ENCODE peak calls at places on chromosomes 13 and 19, in nine cellular contexts. One of them, this sample, is unnamed.
A peak's percentile ranks its signal among the peaks of the same experiment; 100 is the strongest.

GRCh38 chr13:48738261-48738755 is 84.6 kb downstream of the CYSLTR2 start:
- DNase-seq in left ventricle myocardium inferior: no peak
- DNase-seq in stomach: no peak
- DNase-seq in adrenal gland: no peak
- DNase-seq in cardiac muscle cell: no peak
- DNase-seq in GM20000: no peak
- DNase-seq in tibial artery: no peak
- DNase-seq in mammary epithelial cell: no peak
- DNase-seq in pancreas: no peak
- DNase-seq in this sample: no peak

GRCh38 chr13:112711528-112712265 is 21.9 kb downstream of the ATP11A start:
- DNase-seq in left ventricle myocardium inferior: peak; percentile 77
- DNase-seq in stomach: peak; percentile 74
- DNase-seq in adrenal gland: peak; percentile 95
- DNase-seq in cardiac muscle cell: peak; percentile 87
- DNase-seq in GM20000: peak; percentile 66
- DNase-seq in tibial artery: peak; percentile 93
- DNase-seq in mammary epithelial cell: peak; percentile 89
- DNase-seq in pancreas: peak; percentile 68
- DNase-seq in this sample: peak; percentile 61

GRCh38 chr13:73070451-73070850 is 11.6 kb downstream of the KLF5 start:
- DNase-seq in left ventricle myocardium inferior: no peak
- DNase-seq in stomach: no peak
- DNase-seq in adrenal gland: no peak
- DNase-seq in cardiac muscle cell: no peak
- DNase-seq in GM20000: no peak
- DNase-seq in tibial artery: no peak
- DNase-seq in mammary epithelial cell: no peak
- DNase-seq in pancreas: no peak
- DNase-seq in this sample: no peak

GRCh38 chr13:84983321-84983720 is 815.9 kb downstream of the SLITRK6 start:
- DNase-seq in left ventricle myocardium inferior: no peak
- DNase-seq in stomach: no peak
- DNase-seq in adrenal gland: no peak
- DNase-seq in cardiac muscle cell: no peak
- DNase-seq in GM20000: no peak
- DNase-seq in tibial artery: no peak
- DNase-seq in mammary epithelial cell: no peak
- DNase-seq in pancreas: no peak
- DNase-seq in this sample: no peak

GRCh38 chr13:60453490-60453889 is 56.5 kb downstream of the TDRD3 start:
- DNase-seq in left ventricle myocardium inferior: no peak
- DNase-seq in stomach: no peak
- DNase-seq in adrenal gland: no peak
- DNase-seq in cardiac muscle cell: no peak
- DNase-seq in GM20000: no peak
- DNase-seq in tibial artery: no peak
- DNase-seq in mammary epithelial cell: no peak
- DNase-seq in pancreas: no peak
- DNase-seq in this sample: no peak

GRCh38 chr13:24671367-24672117 is 8.7 kb upstream of the ATP12A start:
- DNase-seq in left ventricle myocardium inferior: no peak
- DNase-seq in stomach: no peak
- DNase-seq in adrenal gland: peak; percentile 60
- DNase-seq in cardiac muscle cell: peak; percentile 70
- DNase-seq in GM20000: peak; percentile 62
- DNase-seq in tibial artery: peak; percentile 72
- DNase-seq in mammary epithelial cell: peak; percentile 87
- DNase-seq in pancreas: peak; percentile 13
- DNase-seq in this sample: peak; percentile 61

GRCh38 chr19:28495046-28495445 is 717.9 kb downstream of the UQCRFS1 start:
- DNase-seq in left ventricle myocardium inferior: no peak
- DNase-seq in stomach: no peak
- DNase-seq in adrenal gland: no peak
- DNase-seq in cardiac muscle cell: no peak
- DNase-seq in GM20000: no peak
- DNase-seq in tibial artery: no peak
- DNase-seq in mammary epithelial cell: no peak
- DNase-seq in pancreas: no peak
- DNase-seq in this sample: no peak

GRCh38 chr13:75796825-75797224 is 160.7 kb downstream of the LMO7 start:
- DNase-seq in left ventricle myocardium inferior: no peak
- DNase-seq in stomach: no peak
- DNase-seq in adrenal gland: no peak
- DNase-seq in cardiac muscle cell: no peak
- DNase-seq in GM20000: no peak
- DNase-seq in tibial artery: no peak
- DNase-seq in mammary epithelial cell: no peak
- DNase-seq in pancreas: no peak
- DNase-seq in this sample: no peak

GRCh38 chr19:45485301-45486077 is 11.4 kb downstream of the RTN2 start:
- DNase-seq in left ventricle myocardium inferior: peak; percentile 98
- DNase-seq in stomach: peak; percentile 99
- DNase-seq in adrenal gland: peak; percentile 99
- DNase-seq in cardiac muscle cell: peak; percentile 98
- DNase-seq in GM20000: peak; percentile 87
- DNase-seq in tibial artery: peak; percentile 100
- DNase-seq in mammary epithelial cell: peak; percentile 88
- DNase-seq in pancreas: peak; percentile 95
- DNase-seq in this sample: peak; percentile 99

GRCh38 chr13:24270639-24271131 is 38.7 kb upstream of the C1QTNF9 start:
- DNase-seq in left ventricle myocardium inferior: peak; percentile 65
- DNase-seq in stomach: peak; percentile 61
- DNase-seq in adrenal gland: peak; percentile 92
- DNase-seq in cardiac muscle cell: peak; percentile 42
- DNase-seq in GM20000: peak; percentile 60
- DNase-seq in tibial artery: peak; percentile 78
- DNase-seq in mammary epithelial cell: peak; percentile 28
- DNase-seq in pancreas: peak; percentile 47
- DNase-seq in this sample: no peak

GRCh38 chr13:83295684-83296083 is 586.6 kb downstream of the SLITRK1 start:
- DNase-seq in left ventricle myocardium inferior: no peak
- DNase-seq in stomach: no peak
- DNase-seq in adrenal gland: no peak
- DNase-seq in cardiac muscle cell: no peak
- DNase-seq in GM20000: no peak
- DNase-seq in tibial artery: no peak
- DNase-seq in mammary epithelial cell: no peak
- DNase-seq in pancreas: no peak
- DNase-seq in this sample: no peak

GRCh38 chr19:906480-906879 is 6.5 kb downstream of the R3HDM4 start:
- DNase-seq in left ventricle myocardium inferior: no peak
- DNase-seq in stomach: no peak
- DNase-seq in adrenal gland: no peak
- DNase-seq in cardiac muscle cell: no peak
- DNase-seq in GM20000: no peak
- DNase-seq in tibial artery: no peak
- DNase-seq in mammary epithelial cell: no peak
- DNase-seq in pancreas: no peak
- DNase-seq in this sample: no peak

GRCh38 chr13:109412232-109412935 is 374.0 kb downstream of the IRS2 start:
- DNase-seq in left ventricle myocardium inferior: peak; percentile 55
- DNase-seq in stomach: peak; percentile 34
- DNase-seq in adrenal gland: peak; percentile 85
- DNase-seq in cardiac muscle cell: peak; percentile 91
- DNase-seq in GM20000: no peak
- DNase-seq in tibial artery: no peak
- DNase-seq in mammary epithelial cell: no peak
- DNase-seq in pancreas: no peak
- DNase-seq in this sample: peak; percentile 47

GRCh38 chr19:7879102-7879770 is 5.0 kb upstream of the PRR36 start:
- DNase-seq in left ventricle myocardium inferior: no peak
- DNase-seq in stomach: no peak
- DNase-seq in adrenal gland: no peak
- DNase-seq in cardiac muscle cell: no peak
- DNase-seq in GM20000: no peak
- DNase-seq in tibial artery: no peak
- DNase-seq in mammary epithelial cell: no peak
- DNase-seq in pancreas: no peak
- DNase-seq in this sample: no peak

GRCh38 chr13:54787754-54788153 is 1759.1 kb downstream of the OLFM4 start:
- DNase-seq in left ventricle myocardium inferior: no peak
- DNase-seq in stomach: no peak
- DNase-seq in adrenal gland: no peak
- DNase-seq in cardiac muscle cell: no peak
- DNase-seq in GM20000: no peak
- DNase-seq in tibial artery: no peak
- DNase-seq in mammary epithelial cell: no peak
- DNase-seq in pancreas: no peak
- DNase-seq in this sample: no peak

GRCh38 chr13:113820813-113821651 is 42.8 kb downstream of the GAS6 start:
- DNase-seq in left ventricle myocardium inferior: peak; percentile 78
- DNase-seq in stomach: no peak
- DNase-seq in adrenal gland: peak; percentile 95
- DNase-seq in cardiac muscle cell: no peak
- DNase-seq in GM20000: no peak
- DNase-seq in tibial artery: peak; percentile 86
- DNase-seq in mammary epithelial cell: peak; percentile 97
- DNase-seq in pancreas: no peak
- DNase-seq in this sample: no peak

GRCh38 chr13:70170689-70171088 is 62.4 kb upstream of the KLHL1 start:
- DNase-seq in left ventricle myocardium inferior: no peak
- DNase-seq in stomach: no peak
- DNase-seq in adrenal gland: no peak
- DNase-seq in cardiac muscle cell: no peak
- DNase-seq in GM20000: no peak
- DNase-seq in tibial artery: no peak
- DNase-seq in mammary epithelial cell: no peak
- DNase-seq in pancreas: no peak
- DNase-seq in this sample: no peak

GRCh38 chr13:90868321-90868920 is 479.1 kb upstream of the MIR17HG start:
- DNase-seq in left ventricle myocardium inferior: no peak
- DNase-seq in stomach: no peak
- DNase-seq in adrenal gland: peak; percentile 55
- DNase-seq in cardiac muscle cell: peak; percentile 32
- DNase-seq in GM20000: no peak
- DNase-seq in tibial artery: no peak
- DNase-seq in mammary epithelial cell: peak; percentile 9
- DNase-seq in pancreas: no peak
- DNase-seq in this sample: peak; percentile 17

GRCh38 chr19:35509018-35509652 is 4.3 kb downstream of the DMKN start:
- DNase-seq in left ventricle myocardium inferior: no peak
- DNase-seq in stomach: peak; percentile 71
- DNase-seq in adrenal gland: no peak
- DNase-seq in cardiac muscle cell: peak; percentile 63
- DNase-seq in GM20000: peak; percentile 79
- DNase-seq in tibial artery: no peak
- DNase-seq in mammary epithelial cell: peak; percentile 79
- DNase-seq in pancreas: peak; percentile 79
- DNase-seq in this sample: peak; percentile 23

GRCh38 chr19:10517361-10517759 is at the start of gene S1PR5:
- DNase-seq in left ventricle myocardium inferior: no peak
- DNase-seq in stomach: no peak
- DNase-seq in adrenal gland: no peak
- DNase-seq in cardiac muscle cell: peak; percentile 38
- DNase-seq in GM20000: no peak
- DNase-seq in tibial artery: no peak
- DNase-seq in mammary epithelial cell: no peak
- DNase-seq in pancreas: peak; percentile 59
- DNase-seq in this sample: no peak

GRCh38 chr13:42747399-42747873 is 33.9 kb upstream of the FAM216B start:
- DNase-seq in left ventricle myocardium inferior: no peak
- DNase-seq in stomach: no peak
- DNase-seq in adrenal gland: no peak
- DNase-seq in cardiac muscle cell: no peak
- DNase-seq in GM20000: no peak
- DNase-seq in tibial artery: no peak
- DNase-seq in mammary epithelial cell: peak; percentile 65
- DNase-seq in pancreas: no peak
- DNase-seq in this sample: no peak

GRCh38 chr13:29937836-29938235 is 87.4 kb upstream of the UBL3 start:
- DNase-seq in left ventricle myocardium inferior: no peak
- DNase-seq in stomach: no peak
- DNase-seq in adrenal gland: no peak
- DNase-seq in cardiac muscle cell: no peak
- DNase-seq in GM20000: no peak
- DNase-seq in tibial artery: no peak
- DNase-seq in mammary epithelial cell: no peak
- DNase-seq in pancreas: no peak
- DNase-seq in this sample: no peak

DNA sequence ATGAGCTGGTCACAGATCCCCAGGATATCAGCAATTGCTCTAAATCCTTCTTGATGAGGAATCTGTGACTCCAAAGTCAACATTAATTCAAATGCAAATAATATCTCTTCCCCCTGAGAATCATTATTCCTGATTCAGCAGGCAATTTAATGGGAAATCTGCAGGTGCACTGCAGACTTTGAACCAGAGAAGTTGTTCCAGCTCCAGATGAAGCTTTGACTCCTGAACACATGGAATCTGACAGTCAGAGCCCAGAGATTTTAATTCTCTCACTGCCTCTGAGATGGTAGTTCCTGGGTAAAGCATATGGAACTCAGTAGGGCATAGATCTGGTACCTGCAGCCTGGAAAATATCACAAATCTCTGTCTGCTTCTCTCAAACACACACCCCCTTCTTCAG is 486.6 kb downstream of the FOXO1 start:
- DNase-seq in left ventricle myocardium inferior: no peak
- DNase-seq in stomach: no peak
- DNase-seq in adrenal gland: no peak
- DNase-seq in cardiac muscle cell: no peak
- DNase-seq in GM20000: no peak
- DNase-seq in tibial artery: no peak
- DNase-seq in mammary epithelial cell: no peak
- DNase-seq in pancreas: peak; percentile 75
- DNase-seq in this sample: no peak
- TF ChIP-seq CTCF in left ventricle myocardium inferior: no peak
- TF ChIP-seq CTCF in stomach: no peak
- TF ChIP-seq CTCF in adrenal gland: no peak
- TF ChIP-seq CTCF in cardiac muscle cell: no peak
- TF ChIP-seq CTCF in GM20000: no peak
- TF ChIP-seq CTCF in tibial artery: no peak
- TF ChIP-seq CTCF in mammary epithelial cell: no peak
- TF ChIP-seq CTCF in pancreas: no peak
- TF ChIP-seq CTCF in this sample: no peak

GRCh38 chr13:103772576-103772975 is 706.4 kb upstream of the SLC10A2 start:
- DNase-seq in left ventricle myocardium inferior: no peak
- DNase-seq in stomach: no peak
- DNase-seq in adrenal gland: no peak
- DNase-seq in cardiac muscle cell: no peak
- DNase-seq in GM20000: no peak
- DNase-seq in tibial artery: no peak
- DNase-seq in mammary epithelial cell: no peak
- DNase-seq in pancreas: no peak
- DNase-seq in this sample: no peak
- TF ChIP-seq CTCF in left ventricle myocardium inferior: no peak
- TF ChIP-seq CTCF in stomach: no peak
- TF ChIP-seq CTCF in adrenal gland: no peak
- TF ChIP-seq CTCF in cardiac muscle cell: no peak
- TF ChIP-seq CTCF in GM20000: no peak
- TF ChIP-seq CTCF in tibial artery: no peak
- TF ChIP-seq CTCF in mammary epithelial cell: peak; percentile 7
- TF ChIP-seq CTCF in pancreas: no peak
- TF ChIP-seq CTCF in this sample: peak; percentile 49

GRCh38 chr19:29697523-29698261 is 17.4 kb downstream of the C19orf12 start:
- DNase-seq in left ventricle myocardium inferior: no peak
- DNase-seq in stomach: no peak
- DNase-seq in adrenal gland: no peak
- DNase-seq in cardiac muscle cell: no peak
- DNase-seq in GM20000: no peak
- DNase-seq in tibial artery: no peak
- DNase-seq in mammary epithelial cell: no peak
- DNase-seq in pancreas: no peak
- DNase-seq in this sample: no peak
- TF ChIP-seq CTCF in left ventricle myocardium inferior: no peak
- TF ChIP-seq CTCF in stomach: no peak
- TF ChIP-seq CTCF in adrenal gland: no peak
- TF ChIP-seq CTCF in cardiac muscle cell: no peak
- TF ChIP-seq CTCF in GM20000: no peak
- TF ChIP-seq CTCF in tibial artery: no peak
- TF ChIP-seq CTCF in mammary epithelial cell: no peak
- TF ChIP-seq CTCF in pancreas: no peak
- TF ChIP-seq CTCF in this sample: no peak

GRCh38 chr13:46389985-46390384 is 2.9 kb upstream of the RUBCNL start:
- DNase-seq in left ventricle myocardium inferior: peak; percentile 18
- DNase-seq in stomach: no peak
- DNase-seq in adrenal gland: peak; percentile 68
- DNase-seq in cardiac muscle cell: no peak
- DNase-seq in GM20000: peak; percentile 64
- DNase-seq in tibial artery: no peak
- DNase-seq in mammary epithelial cell: peak; percentile 71
- DNase-seq in pancreas: peak; percentile 29
- DNase-seq in this sample: no peak
- TF ChIP-seq CTCF in left ventricle myocardium inferior: no peak
- TF ChIP-seq CTCF in stomach: no peak
- TF ChIP-seq CTCF in adrenal gland: no peak
- TF ChIP-seq CTCF in cardiac muscle cell: no peak
- TF ChIP-seq CTCF in GM20000: no peak
- TF ChIP-seq CTCF in tibial artery: no peak
- TF ChIP-seq CTCF in mammary epithelial cell: no peak
- TF ChIP-seq CTCF in pancreas: no peak
- TF ChIP-seq CTCF in this sample: no peak